ENCODE peak calls at places on chromosomes 16 and 17, in four cellular contexts. U is prostate gland, R is testis, V is tibial nerve. P is an unnamed sample.

GRCh38 chr17:77892469-77893143 is 65.9 kb upstream of the TNRC6C start:
- DNase-seq in V (no peak), U (no peak), R (no peak), P (no peak)

GRCh38 chr17:78674595-78675315 is 97.6 kb upstream of the DNAH17 start:
- DNase-seq in U (no peak), R (no peak), V (no peak), P (no peak)

GRCh38 chr17:77882481-77883212 is 75.9 kb upstream of the TNRC6C start:
- DNase-seq in V (peak; percentile 40), R (peak; percentile 72), U (no peak), P (no peak)

GRCh38 chr17:1487939-1488825 is 4.3 kb downstream of the MYO1C start:
- DNase-seq in R (peak; percentile 90), V (peak; percentile 86), U (peak; percentile 83), P (no peak)

GRCh38 chr17:21392257-21392656 is 16.1 kb downstream of the KCNJ12 start:
- DNase-seq in V (no peak), U (no peak), R (no peak), P (no peak)

GRCh38 chr16:19179890-19180490 is 11.9 kb downstream of the SYT17 start:
- DNase-seq in R (peak; percentile 76), V (peak; percentile 46), U (peak; percentile 69), P (no peak)

GRCh38 chr17:6701719-6702118 is 11.4 kb downstream of the SLC13A5 start:
- DNase-seq in U (no peak), R (peak; percentile 58), V (no peak), P (no peak)

GRCh38 chr17:77864234-77865108 is 94.0 kb upstream of the TNRC6C start:
- DNase-seq in V (no peak), R (no peak), U (no peak), P (no peak)

GRCh38 chr16:14472357-14472756 is 157.7 kb downstream of the PARN start:
- DNase-seq in R (no peak), U (no peak), V (no peak), P (no peak)

GRCh38 chr17:17019891-17020456 is 22.3 kb upstream of the MPRIP start:
- DNase-seq in R (no peak), V (no peak), U (peak; percentile 40), P (no peak)

GRCh38 chr17:57956311-57957119 is 1.3 kb upstream of the CUEDC1 start:
- DNase-seq in U (no peak), V (no peak), R (no peak), P (no peak)

GRCh38 chr17:29042679-29043538 is at the start of gene PIPOX:
- DNase-seq in U (no peak), R (no peak), V (no peak), P (no peak)

GRCh38 chr17:65750166-65750565 is 188.7 kb upstream of the AXIN2 start:
- DNase-seq in R (no peak), V (no peak), U (no peak), P (no peak)

GRCh38 chr16:15707332-15707731 is 57.3 kb downstream of the NDE1 start:
- DNase-seq in V (no peak), U (no peak), R (no peak), P (no peak)

GRCh38 chr17:69654981-69655581 is 240.6 kb downstream of the MAP2K6 start:
- DNase-seq in V (no peak), R (no peak), U (no peak), P (no peak)

GRCh38 chr17:16989230-16989952 is 17.5 kb upstream of the TNFRSF13B start:
- DNase-seq in U (no peak), R (no peak), V (no peak), P (no peak)

GRCh38 chr17:79235808-79236207 is 161.2 kb downstream of the ENGASE start:
- DNase-seq in U (no peak), V (no peak), R (no peak), P (no peak)

GRCh38 chr17:74875970-74876593 is 3.3 kb upstream of the FDXR start:
- DNase-seq in U (no peak), V (no peak), R (no peak), P (no peak)

GRCh38 chr17:39225974-39226683 is 384 bp upstream of the STAC2 start:
- DNase-seq in U (peak; percentile 50), R (peak; percentile 58), V (peak; percentile 43), P (no peak)

GRCh38 chr17:45759761-45760160 is 24.4 kb upstream of the CRHR1 start:
- DNase-seq in R (no peak), U (no peak), V (no peak), P (no peak)

GRCh38 chr17:39098474-39099090 is 52.9 kb downstream of the PLXDC1 start:
- DNase-seq in R (no peak), V (no peak), U (no peak), P (no peak)

GRCh38 chr17:3594056-3594810 is 15.0 kb downstream of the TRPV1 start:
- DNase-seq in R (peak; percentile 34), V (peak; percentile 7), U (no peak), P (no peak)

GRCh38 chr16:4361944-4362311 is 9.7 kb upstream of the VASN start:
- DNase-seq in V (no peak), R (no peak), U (no peak), P (no peak)

GRCh38 chr17:48492401-48493298 is 38.2 kb downstream of the HOXB1 start:
- DNase-seq in R (peak; percentile 53), V (peak; percentile 39), U (peak; percentile 49), P (no peak)

GRCh38 chr17:35536664-35537160 is 766 bp downstream of the SLFN12L start:
- DNase-seq in R (no peak), V (no peak), U (no peak), P (no peak)

GRCh38 chr17:50918933-50919296 is 52.8 kb upstream of the TOB1 start:
- DNase-seq in V (no peak), U (no peak), R (no peak), P (no peak)

GRCh38 chr17:72065556-72065955 is 55.3 kb upstream of the SOX9 start:
- DNase-seq in U (no peak), V (no peak), R (no peak), P (no peak)

GRCh38 chr16:57113042-57113453 is 20.7 kb downstream of the CPNE2 start:
- DNase-seq in R (no peak), V (no peak), U (no peak), P (no peak)

GRCh38 chr17:82647593-82648164 is 565 bp downstream of the WDR45B start:
- DNase-seq in U (no peak), V (no peak), R (peak; percentile 40), P (no peak)

GRCh38 chr17:72422505-72423285 is 301.9 kb downstream of the SOX9 start:
- DNase-seq in R (no peak), V (no peak), U (no peak), P (no peak)

GRCh38 chr17:69762766-69763165 is 312.3 kb upstream of the KCNJ16 start:
- DNase-seq in V (no peak), U (no peak), R (no peak), P (no peak)

GRCh38 chr17:37359682-37360188 is 16.1 kb upstream of the C17orf78 start:
- DNase-seq in U (no peak), R (no peak), V (no peak), P (no peak)

GRCh38 chr16:21128991-21129390 is 21.7 kb downstream of the DNAH3 start:
- DNase-seq in R (no peak), V (no peak), U (no peak), P (no peak)

GRCh38 chr16:56691885-56692284 is 9.6 kb downstream of the MT1X start:
- DNase-seq in V (no peak), U (peak; percentile 78), R (peak; percentile 33), P (no peak)

GRCh38 chr16:73068546-73069401 is 20.8 kb upstream of the ZFHX3 start:
- DNase-seq in U (no peak), V (no peak), R (no peak), P (no peak)

GRCh38 chr16:83552193-83552592 is 255.6 kb upstream of the HSBP1 start:
- DNase-seq in U (no peak), V (no peak), R (no peak), P (no peak)

GRCh38 chr17:38466346-38467315 is 38.4 kb downstream of the ARHGAP23 start:
- DNase-seq in V (no peak), R (no peak), U (no peak), P (no peak)

GRCh38 chr17:42121066-42121769 is at the start of gene KAT2A:
- DNase-seq in U (peak; percentile 66), V (peak; percentile 65), R (peak; percentile 91), P (no peak)
- TF ChIP-seq POLR2A in U (peak; percentile 16), V (no peak), R (no peak), P (no peak)

GRCh38 chr16:52924162-52924561 is 128.5 kb downstream of the CHD9NB start:
- DNase-seq in V (no peak), R (no peak), U (no peak), P (no peak)

GRCh38 chr16:52925143-52925542 is 127.6 kb downstream of the CHD9NB start:
- DNase-seq in R (no peak), V (no peak), U (no peak), P (no peak)

GRCh38 chr16:52929478-52929877 is 123.2 kb downstream of the CHD9NB start:
- DNase-seq in U (no peak), V (no peak), R (no peak), P (no peak)

GRCh38 chr16:52928955-52929354 is 123.7 kb downstream of the CHD9NB start:
- DNase-seq in R (no peak), V (no peak), U (no peak), P (no peak)
- TF ChIP-seq POLR2A in R (no peak), V (no peak), U (no peak), P (no peak)

GRCh38 chr17:32445497-32445896 is 1.2 kb downstream of the PSMD11 start:
- DNase-seq in R (no peak), V (no peak), U (no peak), P (no peak)

GRCh38 chr17:32443827-32444300 is 446 bp upstream of the PSMD11 start:
- DNase-seq in V (no peak), U (no peak), R (no peak), P (no peak)

GRCh38 chr17:32445075-32445427 is 741 bp downstream of the PSMD11 start:
- DNase-seq in V (no peak), U (peak; percentile 15), R (peak; percentile 51), P (no peak)

GRCh38 chr17:32445976-32446375 is 1.7 kb downstream of the PSMD11 start:
- DNase-seq in U (no peak), V (no peak), R (no peak), P (no peak)

DNA sequence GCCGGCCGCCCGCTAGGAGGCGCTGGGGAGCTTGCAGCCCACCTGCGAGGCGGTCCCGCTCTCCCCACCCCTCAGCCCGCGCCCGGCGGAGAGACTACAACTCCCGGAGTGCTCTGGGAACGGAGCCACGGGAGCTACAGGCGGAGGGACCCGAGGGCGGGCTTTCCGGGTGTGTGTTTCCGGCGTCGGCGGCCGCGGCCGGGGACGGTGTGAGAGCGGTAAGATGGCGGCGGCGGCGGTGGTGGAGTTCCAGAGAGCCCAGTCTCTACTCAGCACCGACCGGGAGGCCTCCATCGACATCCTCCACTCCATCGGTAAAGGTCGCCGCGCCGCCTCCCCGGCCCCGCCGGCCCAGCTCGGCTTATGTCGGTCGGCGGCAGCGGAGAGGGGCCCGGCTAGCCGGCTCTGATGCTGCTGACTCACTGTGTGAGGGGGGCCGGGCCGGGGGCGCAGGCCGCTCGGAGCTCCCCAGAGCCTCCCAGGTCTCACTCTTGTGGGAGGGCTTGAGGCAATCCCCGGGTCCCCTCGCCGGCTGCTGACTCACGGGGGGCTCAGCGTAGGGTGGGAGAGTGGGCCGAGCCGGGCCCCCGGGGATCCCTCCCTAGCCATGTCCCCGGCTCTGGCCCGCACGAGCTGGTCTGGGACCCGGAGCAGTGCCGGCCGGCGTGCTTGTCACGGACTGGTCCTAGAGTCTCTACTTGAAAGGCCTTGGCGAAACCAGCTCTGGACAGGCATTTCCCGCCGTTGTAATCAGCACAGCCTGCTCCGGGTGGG is at the start of gene PSMD11:
- DNase-seq in U (peak; percentile 97), R (peak; percentile 99), V (peak; percentile 92), P (peak; percentile 98)
- TF ChIP-seq POLR2A in U (peak; percentile 68), R (peak; percentile 28), V (peak; percentile 29), P (peak; percentile 32)

GRCh38 chr16:87953308-87954208 is 2.3 kb downstream of the BANP start:
- DNase-seq in V (no peak), R (no peak), U (no peak), P (no peak)
- TF ChIP-seq POLR2A in V (no peak), R (no peak), U (no peak), P (no peak)